ENCODE peak calls at places on chromosomes 16 and 17, in ten cellular contexts. One of them, this sample, is unnamed.

GRCh38 chr17:9648521-9649110 is 3.3 kb downstream of the USP43 start:
- DNase-seq in esophagus muscularis mucosa: no peak
- DNase-seq in NCI-H1105 treated with DMSO at 0.1 percent for 48 hours: no peak
- DNase-seq in DMS53: no peak
- DNase-seq in HTR-8/SVneo: no peak
- DNase-seq in stimulated activated CD4-positive, alpha-beta T cell treated with anti-CD3 and anti-CD28 coated beads, Interleukin-15, amount 100 ng/mL, for 1 hour: no peak
- DNase-seq in mammary epithelial cell: no peak
- DNase-seq in Right ventricle myocardium superior: no peak
- DNase-seq in T-helper 9 cell: no peak
- DNase-seq in A549: peak
- DNase-seq in this sample: no peak

GRCh38 chr16:48165961-48166578 is 10.3 kb upstream of the ABCC12 start:
- DNase-seq in esophagus muscularis mucosa: no peak
- DNase-seq in NCI-H1105 treated with DMSO at 0.1 percent for 48 hours: peak
- DNase-seq in DMS53: no peak
- DNase-seq in HTR-8/SVneo: no peak
- DNase-seq in stimulated activated CD4-positive, alpha-beta T cell treated with anti-CD3 and anti-CD28 coated beads, Interleukin-15, amount 100 ng/mL, for 1 hour: no peak
- DNase-seq in mammary epithelial cell: peak
- DNase-seq in Right ventricle myocardium superior: no peak
- DNase-seq in T-helper 9 cell: no peak
- DNase-seq in A549: no peak
- DNase-seq in this sample: no peak

GRCh38 chr17:75273968-75274708 is 3.1 kb upstream of the MIF4GD start:
- DNase-seq in esophagus muscularis mucosa: no peak
- DNase-seq in NCI-H1105 treated with DMSO at 0.1 percent for 48 hours: no peak
- DNase-seq in DMS53: no peak
- DNase-seq in HTR-8/SVneo: no peak
- DNase-seq in stimulated activated CD4-positive, alpha-beta T cell treated with anti-CD3 and anti-CD28 coated beads, Interleukin-15, amount 100 ng/mL, for 1 hour: no peak
- DNase-seq in mammary epithelial cell: peak
- DNase-seq in Right ventricle myocardium superior: no peak
- DNase-seq in T-helper 9 cell: no peak
- DNase-seq in A549: no peak
- DNase-seq in this sample: no peak

GRCh38 chr16:988465-989353 is 7.1 kb downstream of the SOX8 start:
- DNase-seq in esophagus muscularis mucosa: no peak
- DNase-seq in NCI-H1105 treated with DMSO at 0.1 percent for 48 hours: no peak
- DNase-seq in DMS53: no peak
- DNase-seq in HTR-8/SVneo: no peak
- DNase-seq in stimulated activated CD4-positive, alpha-beta T cell treated with anti-CD3 and anti-CD28 coated beads, Interleukin-15, amount 100 ng/mL, for 1 hour: no peak
- DNase-seq in mammary epithelial cell: no peak
- DNase-seq in Right ventricle myocardium superior: no peak
- DNase-seq in T-helper 9 cell: no peak
- DNase-seq in A549: no peak
- DNase-seq in this sample: no peak

GRCh38 chr16:15907863-15908478 is 19.6 kb upstream of the CEP20 start:
- DNase-seq in esophagus muscularis mucosa: no peak
- DNase-seq in NCI-H1105 treated with DMSO at 0.1 percent for 48 hours: no peak
- DNase-seq in DMS53: peak
- DNase-seq in HTR-8/SVneo: peak
- DNase-seq in stimulated activated CD4-positive, alpha-beta T cell treated with anti-CD3 and anti-CD28 coated beads, Interleukin-15, amount 100 ng/mL, for 1 hour: no peak
- DNase-seq in mammary epithelial cell: peak
- DNase-seq in Right ventricle myocardium superior: no peak
- DNase-seq in T-helper 9 cell: no peak
- DNase-seq in A549: peak
- DNase-seq in this sample: no peak

GRCh38 chr17:64747938-64748540 is 85.9 kb upstream of the SMURF2 start:
- DNase-seq in esophagus muscularis mucosa: no peak
- DNase-seq in NCI-H1105 treated with DMSO at 0.1 percent for 48 hours: no peak
- DNase-seq in DMS53: no peak
- DNase-seq in HTR-8/SVneo: no peak
- DNase-seq in stimulated activated CD4-positive, alpha-beta T cell treated with anti-CD3 and anti-CD28 coated beads, Interleukin-15, amount 100 ng/mL, for 1 hour: no peak
- DNase-seq in mammary epithelial cell: no peak
- DNase-seq in Right ventricle myocardium superior: no peak
- DNase-seq in T-helper 9 cell: no peak
- DNase-seq in A549: no peak
- DNase-seq in this sample: no peak

GRCh38 chr16:50616386-50616785 is 64.7 kb downstream of the SNX20 start:
- DNase-seq in esophagus muscularis mucosa: no peak
- DNase-seq in NCI-H1105 treated with DMSO at 0.1 percent for 48 hours: no peak
- DNase-seq in DMS53: no peak
- DNase-seq in HTR-8/SVneo: no peak
- DNase-seq in stimulated activated CD4-positive, alpha-beta T cell treated with anti-CD3 and anti-CD28 coated beads, Interleukin-15, amount 100 ng/mL, for 1 hour: no peak
- DNase-seq in mammary epithelial cell: no peak
- DNase-seq in Right ventricle myocardium superior: no peak
- DNase-seq in T-helper 9 cell: no peak
- DNase-seq in A549: no peak
- DNase-seq in this sample: no peak

GRCh38 chr17:62987136-62987535 is 21.1 kb downstream of the TANC2 start:
- DNase-seq in esophagus muscularis mucosa: no peak
- DNase-seq in NCI-H1105 treated with DMSO at 0.1 percent for 48 hours: no peak
- DNase-seq in DMS53: no peak
- DNase-seq in HTR-8/SVneo: no peak
- DNase-seq in stimulated activated CD4-positive, alpha-beta T cell treated with anti-CD3 and anti-CD28 coated beads, Interleukin-15, amount 100 ng/mL, for 1 hour: no peak
- DNase-seq in mammary epithelial cell: no peak
- DNase-seq in Right ventricle myocardium superior: no peak
- DNase-seq in T-helper 9 cell: no peak
- DNase-seq in A549: no peak
- DNase-seq in this sample: no peak

GRCh38 chr16:1078579-1079021 is 6.1 kb downstream of the SSTR5 start:
- DNase-seq in esophagus muscularis mucosa: no peak
- DNase-seq in NCI-H1105 treated with DMSO at 0.1 percent for 48 hours: peak
- DNase-seq in DMS53: peak
- DNase-seq in HTR-8/SVneo: peak
- DNase-seq in stimulated activated CD4-positive, alpha-beta T cell treated with anti-CD3 and anti-CD28 coated beads, Interleukin-15, amount 100 ng/mL, for 1 hour: no peak
- DNase-seq in mammary epithelial cell: peak
- DNase-seq in Right ventricle myocardium superior: no peak
- DNase-seq in T-helper 9 cell: no peak
- DNase-seq in A549: peak
- DNase-seq in this sample: no peak

GRCh38 chr17:49549311-49549605 is 26.4 kb upstream of the NXPH3 start:
- DNase-seq in esophagus muscularis mucosa: no peak
- DNase-seq in NCI-H1105 treated with DMSO at 0.1 percent for 48 hours: no peak
- DNase-seq in DMS53: no peak
- DNase-seq in HTR-8/SVneo: no peak
- DNase-seq in stimulated activated CD4-positive, alpha-beta T cell treated with anti-CD3 and anti-CD28 coated beads, Interleukin-15, amount 100 ng/mL, for 1 hour: no peak
- DNase-seq in mammary epithelial cell: no peak
- DNase-seq in Right ventricle myocardium superior: no peak
- DNase-seq in T-helper 9 cell: no peak
- DNase-seq in A549: no peak
- DNase-seq in this sample: no peak

GRCh38 chr16:88299751-88300462 is 82.9 kb upstream of the ZNF469 start:
- DNase-seq in esophagus muscularis mucosa: no peak
- DNase-seq in NCI-H1105 treated with DMSO at 0.1 percent for 48 hours: no peak
- DNase-seq in DMS53: no peak
- DNase-seq in HTR-8/SVneo: no peak
- DNase-seq in stimulated activated CD4-positive, alpha-beta T cell treated with anti-CD3 and anti-CD28 coated beads, Interleukin-15, amount 100 ng/mL, for 1 hour: no peak
- DNase-seq in mammary epithelial cell: no peak
- DNase-seq in Right ventricle myocardium superior: peak
- DNase-seq in T-helper 9 cell: no peak
- DNase-seq in A549: no peak
- DNase-seq in this sample: no peak

GRCh38 chr17:44348234-44348987 is 3.3 kb downstream of the GRN start:
- DNase-seq in esophagus muscularis mucosa: no peak
- DNase-seq in NCI-H1105 treated with DMSO at 0.1 percent for 48 hours: no peak
- DNase-seq in DMS53: no peak
- DNase-seq in HTR-8/SVneo: no peak
- DNase-seq in stimulated activated CD4-positive, alpha-beta T cell treated with anti-CD3 and anti-CD28 coated beads, Interleukin-15, amount 100 ng/mL, for 1 hour: no peak
- DNase-seq in mammary epithelial cell: peak
- DNase-seq in Right ventricle myocardium superior: no peak
- DNase-seq in T-helper 9 cell: no peak
- DNase-seq in A549: no peak
- DNase-seq in this sample: no peak

GRCh38 chr16:12122202-12122601 is 145.7 kb downstream of the SNX29 start:
- DNase-seq in esophagus muscularis mucosa: no peak
- DNase-seq in NCI-H1105 treated with DMSO at 0.1 percent for 48 hours: no peak
- DNase-seq in DMS53: no peak
- DNase-seq in HTR-8/SVneo: no peak
- DNase-seq in stimulated activated CD4-positive, alpha-beta T cell treated with anti-CD3 and anti-CD28 coated beads, Interleukin-15, amount 100 ng/mL, for 1 hour: no peak
- DNase-seq in mammary epithelial cell: no peak
- DNase-seq in Right ventricle myocardium superior: no peak
- DNase-seq in T-helper 9 cell: no peak
- DNase-seq in A549: no peak
- DNase-seq in this sample: no peak

GRCh38 chr17:50052241-50052788 is 3.6 kb upstream of the ITGA3 start:
- DNase-seq in esophagus muscularis mucosa: no peak
- DNase-seq in NCI-H1105 treated with DMSO at 0.1 percent for 48 hours: peak
- DNase-seq in DMS53: peak
- DNase-seq in HTR-8/SVneo: no peak
- DNase-seq in stimulated activated CD4-positive, alpha-beta T cell treated with anti-CD3 and anti-CD28 coated beads, Interleukin-15, amount 100 ng/mL, for 1 hour: no peak
- DNase-seq in mammary epithelial cell: no peak
- DNase-seq in Right ventricle myocardium superior: no peak
- DNase-seq in T-helper 9 cell: no peak
- DNase-seq in A549: no peak
- DNase-seq in this sample: no peak

GRCh38 chr16:2834968-2835367 is 4.9 kb downstream of the ZG16B start:
- DNase-seq in esophagus muscularis mucosa: no peak
- DNase-seq in NCI-H1105 treated with DMSO at 0.1 percent for 48 hours: no peak
- DNase-seq in DMS53: no peak
- DNase-seq in HTR-8/SVneo: no peak
- DNase-seq in stimulated activated CD4-positive, alpha-beta T cell treated with anti-CD3 and anti-CD28 coated beads, Interleukin-15, amount 100 ng/mL, for 1 hour: no peak
- DNase-seq in mammary epithelial cell: no peak
- DNase-seq in Right ventricle myocardium superior: no peak
- DNase-seq in T-helper 9 cell: no peak
- DNase-seq in A549: no peak
- DNase-seq in this sample: no peak

GRCh38 chr16:48602357-48603014 is 7.5 kb downstream of the N4BP1 start:
- DNase-seq in esophagus muscularis mucosa: no peak
- DNase-seq in NCI-H1105 treated with DMSO at 0.1 percent for 48 hours: no peak
- DNase-seq in DMS53: no peak
- DNase-seq in HTR-8/SVneo: no peak
- DNase-seq in stimulated activated CD4-positive, alpha-beta T cell treated with anti-CD3 and anti-CD28 coated beads, Interleukin-15, amount 100 ng/mL, for 1 hour: no peak
- DNase-seq in mammary epithelial cell: no peak
- DNase-seq in Right ventricle myocardium superior: no peak
- DNase-seq in T-helper 9 cell: no peak
- DNase-seq in A549: no peak
- DNase-seq in this sample: no peak

GRCh38 chr17:40118093-40118492 is 3.7 kb upstream of the MSL1 start:
- DNase-seq in esophagus muscularis mucosa: no peak
- DNase-seq in NCI-H1105 treated with DMSO at 0.1 percent for 48 hours: no peak
- DNase-seq in DMS53: no peak
- DNase-seq in HTR-8/SVneo: no peak
- DNase-seq in stimulated activated CD4-positive, alpha-beta T cell treated with anti-CD3 and anti-CD28 coated beads, Interleukin-15, amount 100 ng/mL, for 1 hour: no peak
- DNase-seq in mammary epithelial cell: no peak
- DNase-seq in Right ventricle myocardium superior: no peak
- DNase-seq in T-helper 9 cell: no peak
- DNase-seq in A549: no peak
- DNase-seq in this sample: no peak

GRCh38 chr17:28057731-28058246 is 15.3 kb downstream of the NLK start:
- DNase-seq in esophagus muscularis mucosa: no peak
- DNase-seq in NCI-H1105 treated with DMSO at 0.1 percent for 48 hours: no peak
- DNase-seq in DMS53: peak
- DNase-seq in HTR-8/SVneo: no peak
- DNase-seq in stimulated activated CD4-positive, alpha-beta T cell treated with anti-CD3 and anti-CD28 coated beads, Interleukin-15, amount 100 ng/mL, for 1 hour: no peak
- DNase-seq in mammary epithelial cell: peak
- DNase-seq in Right ventricle myocardium superior: no peak
- DNase-seq in T-helper 9 cell: no peak
- DNase-seq in A549: no peak
- DNase-seq in this sample: no peak

GRCh38 chr16:11045846-11046245 is 101.5 kb downstream of the CLEC16A start:
- DNase-seq in esophagus muscularis mucosa: no peak
- DNase-seq in NCI-H1105 treated with DMSO at 0.1 percent for 48 hours: no peak
- DNase-seq in DMS53: no peak
- DNase-seq in HTR-8/SVneo: no peak
- DNase-seq in stimulated activated CD4-positive, alpha-beta T cell treated with anti-CD3 and anti-CD28 coated beads, Interleukin-15, amount 100 ng/mL, for 1 hour: no peak
- DNase-seq in mammary epithelial cell: no peak
- DNase-seq in Right ventricle myocardium superior: no peak
- DNase-seq in T-helper 9 cell: no peak
- DNase-seq in A549: no peak
- DNase-seq in this sample: no peak

GRCh38 chr16:56869513-56870270 is 4.7 kb downstream of the SLC12A3 start:
- DNase-seq in esophagus muscularis mucosa: no peak
- DNase-seq in NCI-H1105 treated with DMSO at 0.1 percent for 48 hours: no peak
- DNase-seq in DMS53: peak
- DNase-seq in HTR-8/SVneo: peak
- DNase-seq in stimulated activated CD4-positive, alpha-beta T cell treated with anti-CD3 and anti-CD28 coated beads, Interleukin-15, amount 100 ng/mL, for 1 hour: no peak
- DNase-seq in mammary epithelial cell: no peak
- DNase-seq in Right ventricle myocardium superior: no peak
- DNase-seq in T-helper 9 cell: no peak
- DNase-seq in A549: peak
- DNase-seq in this sample: no peak

GRCh38 chr17:19248923-19249574 is 11.9 kb downstream of the EPN2 start:
- DNase-seq in esophagus muscularis mucosa: no peak
- DNase-seq in NCI-H1105 treated with DMSO at 0.1 percent for 48 hours: no peak
- DNase-seq in DMS53: no peak
- DNase-seq in HTR-8/SVneo: no peak
- DNase-seq in stimulated activated CD4-positive, alpha-beta T cell treated with anti-CD3 and anti-CD28 coated beads, Interleukin-15, amount 100 ng/mL, for 1 hour: no peak
- DNase-seq in mammary epithelial cell: peak
- DNase-seq in Right ventricle myocardium superior: peak
- DNase-seq in T-helper 9 cell: no peak
- DNase-seq in A549: no peak
- DNase-seq in this sample: no peak

GRCh38 chr17:72850410-72850809 is 242.1 kb downstream of the SLC39A11 start:
- DNase-seq in esophagus muscularis mucosa: no peak
- DNase-seq in NCI-H1105 treated with DMSO at 0.1 percent for 48 hours: no peak
- DNase-seq in DMS53: no peak
- DNase-seq in HTR-8/SVneo: no peak
- DNase-seq in stimulated activated CD4-positive, alpha-beta T cell treated with anti-CD3 and anti-CD28 coated beads, Interleukin-15, amount 100 ng/mL, for 1 hour: no peak
- DNase-seq in mammary epithelial cell: peak
- DNase-seq in Right ventricle myocardium superior: no peak
- DNase-seq in T-helper 9 cell: no peak
- DNase-seq in A549: no peak
- DNase-seq in this sample: no peak

GRCh38 chr16:88471115-88471514 is 18.0 kb downstream of the ZFPM1 start:
- DNase-seq in esophagus muscularis mucosa: no peak
- DNase-seq in NCI-H1105 treated with DMSO at 0.1 percent for 48 hours: no peak
- DNase-seq in DMS53: no peak
- DNase-seq in HTR-8/SVneo: no peak
- DNase-seq in stimulated activated CD4-positive, alpha-beta T cell treated with anti-CD3 and anti-CD28 coated beads, Interleukin-15, amount 100 ng/mL, for 1 hour: no peak
- DNase-seq in mammary epithelial cell: no peak
- DNase-seq in Right ventricle myocardium superior: no peak
- DNase-seq in T-helper 9 cell: no peak
- DNase-seq in A549: no peak
- DNase-seq in this sample: no peak

GRCh38 chr16:26195225-26195624 is 503.5 kb downstream of the HS3ST4 start:
- DNase-seq in esophagus muscularis mucosa: peak
- DNase-seq in NCI-H1105 treated with DMSO at 0.1 percent for 48 hours: no peak
- DNase-seq in DMS53: no peak
- DNase-seq in HTR-8/SVneo: no peak
- DNase-seq in stimulated activated CD4-positive, alpha-beta T cell treated with anti-CD3 and anti-CD28 coated beads, Interleukin-15, amount 100 ng/mL, for 1 hour: no peak
- DNase-seq in mammary epithelial cell: no peak
- DNase-seq in Right ventricle myocardium superior: no peak
- DNase-seq in T-helper 9 cell: no peak
- DNase-seq in A549: no peak
- DNase-seq in this sample: no peak

GRCh38 chr16:89138843-89139520 is 32.6 kb upstream of the CDH15 start:
- DNase-seq in esophagus muscularis mucosa: no peak
- DNase-seq in NCI-H1105 treated with DMSO at 0.1 percent for 48 hours: no peak
- DNase-seq in DMS53: no peak
- DNase-seq in HTR-8/SVneo: no peak
- DNase-seq in stimulated activated CD4-positive, alpha-beta T cell treated with anti-CD3 and anti-CD28 coated beads, Interleukin-15, amount 100 ng/mL, for 1 hour: no peak
- DNase-seq in mammary epithelial cell: no peak
- DNase-seq in Right ventricle myocardium superior: peak
- DNase-seq in T-helper 9 cell: no peak
- DNase-seq in A549: no peak
- DNase-seq in this sample: no peak